ENCODE peak calls at places on chromosomes 4 and X, in eight cellular contexts. E is choroid plexus epithelial cell; Y is stimulated activated CD4-positive, alpha-beta T cell treated with anti-CD3 and anti-CD28 coated beads, Interleukin-4, amount 100 ng/mL, for 48 hours; F is GM10248; Q is activated CD8-positive, alpha-beta T cell treated with anti-CD3 and anti-CD28 coated beads for 36 hours; C is NCI-H510A; I is activated naive CD4-positive, alpha-beta T cell; L is T1000. A is an unnamed sample.

GRCh38 chr4:118783887-118784286 is 52.0 kb downstream of the SEC24D start:
- DNase-seq in E (peak), Y (no peak), F (no peak), Q (no peak), C (no peak), I (no peak), L (no peak), A (no peak)

GRCh38 chrX:46913710-46914109 is 1.5 kb downstream of the JADE3 start:
- DNase-seq in E (peak), Y (no peak), F (no peak), Q (no peak), C (no peak), I (no peak), L (no peak), A (peak)

GRCh38 chrX:88990882-88991582 is 244.0 kb downstream of the CPXCR1 start:
- DNase-seq in E (no peak), Y (no peak), F (no peak), Q (no peak), C (no peak), I (no peak), L (no peak), A (no peak)

GRCh38 chrX:40504801-40505605 is 75.8 kb upstream of the ATP6AP2 start:
- DNase-seq in E (peak), Y (no peak), F (no peak), Q (no peak), C (no peak), I (no peak), L (peak), A (no peak)

GRCh38 chrX:28126886-28127285 is 145.6 kb upstream of the DCAF8L1 start:
- DNase-seq in E (no peak), Y (no peak), F (no peak), Q (no peak), C (no peak), I (no peak), L (no peak), A (no peak)

GRCh38 chrX:129622757-129623301 is 31.9 kb downstream of the APLN start:
- DNase-seq in E (peak), Y (no peak), F (no peak), Q (no peak), C (no peak), I (no peak), L (peak), A (no peak)

GRCh38 chr4:133190098-133190497 is 41.0 kb downstream of the PCDH10 start:
- DNase-seq in E (no peak), Y (no peak), F (no peak), Q (no peak), C (no peak), I (no peak), L (no peak), A (no peak)

GRCh38 chr4:139841464-139842195 is 176.0 kb downstream of the MGST2 start:
- DNase-seq in E (no peak), Y (no peak), F (no peak), Q (no peak), C (no peak), I (no peak), L (no peak), A (peak)

GRCh38 chrX:150254909-150255308 is 108.2 kb upstream of the MAMLD1 start:
- DNase-seq in E (no peak), Y (no peak), F (no peak), Q (no peak), C (no peak), I (no peak), L (no peak), A (no peak)

A was measured in progenitor cell of endocrine pancreas.